ENCODE peak calls at places on chromosomes 5 and 9, in five cellular contexts. Q is A549, E is HepG2, P is upper lobe of left lung, I is GM12878. K is an unnamed sample.

GRCh38 chr9:119639287-119639955 is 270.2 kb upstream of the BRINP1 start:
- ATAC-seq in Q (no peak), E (no peak), P (no peak), I (no peak), K (no peak)

GRCh38 chr9:137167113-137167751 is 2.6 kb downstream of the LRRC26 start:
- ATAC-seq in Q (no peak), E (no peak), P (no peak), I (no peak), K (no peak)

GRCh38 chr5:178280631-178281030 is 48.0 kb upstream of the PHYKPL start:
- ATAC-seq in Q (no peak), E (peak; percentile 8), P (no peak), I (no peak), K (no peak)

GRCh38 chr5:109484597-109484996 is 74.8 kb upstream of the PJA2 start:
- ATAC-seq in Q (no peak), E (peak; percentile 44), P (no peak), I (no peak), K (no peak)

GRCh38 chr9:92097997-92098482 is 17.2 kb downstream of the SPTLC1 start:
- ATAC-seq in Q (no peak), E (no peak), P (peak; percentile 40), I (peak; percentile 85), K (peak; percentile 78)

GRCh38 chr5:143029293-143029692 is 259.1 kb downstream of the ARHGAP26 start:
- ATAC-seq in Q (no peak), E (no peak), P (no peak), I (peak; percentile 3), K (no peak)

GRCh38 chr9:35615981-35616680 is 2.1 kb downstream of the CD72 start:
- ATAC-seq in Q (no peak), E (peak; percentile 25), P (no peak), I (no peak), K (no peak)

GRCh38 chr9:96130970-96131369 is 171.0 kb downstream of the HSD17B3 start:
- ATAC-seq in Q (no peak), E (no peak), P (no peak), I (no peak), K (no peak)

GRCh38 chr5:172102913-172103629 is 85.0 kb downstream of the STK10 start:
- ATAC-seq in Q (peak; percentile 76), E (no peak), P (peak; percentile 83), I (no peak), K (peak; percentile 80)

GRCh38 chr9:22307013-22307711 is 139.5 kb upstream of the DMRTA1 start:
- ATAC-seq in Q (peak; percentile 85), E (no peak), P (peak; percentile 69), I (peak; percentile 20), K (no peak)

GRCh38 chr5:73515232-73515631 is 17.0 kb downstream of the BTF3 start:
- ATAC-seq in Q (no peak), E (no peak), P (no peak), I (no peak), K (no peak)

GRCh38 chr9:137139468-137140150 is 655 bp downstream of the GRIN1 start:
- ATAC-seq in Q (no peak), E (no peak), P (no peak), I (no peak), K (no peak)

GRCh38 chr9:87894998-87895625 is 12.4 kb downstream of the SPATA31E1 start:
- ATAC-seq in Q (no peak), E (peak; percentile 33), P (no peak), I (no peak), K (no peak)

GRCh38 chr5:122493091-122493775 is 181.2 kb downstream of the SNCAIP start:
- ATAC-seq in Q (peak; percentile 30), E (no peak), P (peak; percentile 27), I (no peak), K (no peak)

GRCh38 chr9:90822866-90823265 is 21.2 kb downstream of the SYK start:
- ATAC-seq in Q (no peak), E (no peak), P (no peak), I (no peak), K (no peak)

GRCh38 chr9:71663216-71663615 is 105.1 kb downstream of the CEMIP2 start:
- ATAC-seq in Q (no peak), E (no peak), P (no peak), I (no peak), K (no peak)

GRCh38 chr5:42579320-42579719 is 156.1 kb downstream of the GHR start:
- ATAC-seq in Q (no peak), E (no peak), P (no peak), I (no peak), K (no peak)

GRCh38 chr9:135736979-135737839 is 35.2 kb downstream of the KCNT1 start:
- ATAC-seq in Q (no peak), E (no peak), P (no peak), I (no peak), K (no peak)

GRCh38 chr9:33106827-33107621 is 30.6 kb upstream of the SMU1 start:
- ATAC-seq in Q (peak; percentile 10), E (peak; percentile 24), P (peak; percentile 77), I (peak; percentile 35), K (peak; percentile 57)

GRCh38 chr9:100426532-100427365 is at the start of gene MSANTD3:
- ATAC-seq in Q (peak; percentile 68), E (peak; percentile 86), P (peak; percentile 87), I (peak; percentile 81), K (peak; percentile 87)

GRCh38 chr5:130116431-130116830 is 212.2 kb downstream of the CHSY3 start:
- ATAC-seq in Q (no peak), E (no peak), P (no peak), I (no peak), K (no peak)

GRCh38 chr5:140150201-140150600 is 24.5 kb downstream of the IGIP start:
- ATAC-seq in Q (no peak), E (no peak), P (no peak), I (no peak), K (no peak)
- H3K4me3 ChIP-seq in Q (no peak overlapping the region), E (no peak overlapping the region), P (no peak overlapping the region), I (no peak overlapping the region), K (no peak overlapping the region)

GRCh38 chr5:150502106-150502505 is 5.8 kb upstream of the NDST1 start:
- ATAC-seq in Q (no peak), E (no peak), P (peak; percentile 38), I (no peak), K (no peak)
- H3K4me1 ChIP-seq in Q (peaks cover 82% of the 10 kb centered on the region), E (peaks cover 99% of the 10 kb centered on the region), P (peaks cover 97% of the 10 kb centered on the region), I (no peaks in the 10 kb centered on the region), K (peaks cover 6% of the 10 kb centered on the region)

DNA sequence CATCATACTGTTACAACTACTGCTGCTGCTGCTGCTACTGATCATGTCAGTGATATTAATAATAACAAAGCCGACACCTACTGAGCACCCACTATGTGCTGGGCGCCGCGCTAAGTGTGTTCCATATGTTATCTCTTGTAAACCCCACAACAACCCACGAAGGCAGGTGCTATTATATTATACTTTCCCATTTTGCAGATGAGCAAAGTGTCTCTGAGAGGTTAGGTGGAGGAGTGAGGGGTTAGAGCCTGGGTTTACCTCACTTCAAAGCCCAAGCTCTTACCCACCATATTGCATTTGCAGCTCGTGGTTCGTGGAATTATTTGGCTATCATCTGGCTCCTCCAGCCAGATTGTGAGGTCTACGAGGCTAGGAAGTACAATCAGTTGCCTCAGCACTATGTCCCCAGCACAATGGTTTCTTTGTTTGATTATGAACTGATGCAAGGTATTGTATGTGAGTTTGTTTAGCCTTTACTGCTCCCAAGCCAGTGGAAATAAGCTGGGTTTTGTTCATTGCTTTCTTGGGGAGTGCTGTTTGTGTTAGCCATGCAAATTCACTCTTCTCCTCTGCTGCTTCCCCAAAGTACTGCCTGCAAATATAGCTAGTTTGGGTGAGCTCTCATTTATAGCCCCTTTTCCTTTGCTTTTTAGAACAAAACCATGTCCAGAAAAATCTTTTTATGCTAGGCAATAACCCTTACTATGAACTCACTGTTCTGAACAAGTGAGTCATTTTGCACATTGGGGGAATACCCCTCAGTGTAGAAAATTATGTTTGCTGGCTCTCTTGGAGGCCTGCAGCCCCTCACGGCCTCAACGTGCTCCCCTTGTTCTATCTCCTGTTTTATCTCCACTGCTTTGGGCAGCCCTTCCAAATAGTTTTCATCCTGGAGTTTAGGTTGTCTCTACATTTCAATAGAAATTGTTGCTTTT is 47.9 kb downstream of the ALG2 start:
- ATAC-seq in Q (no peak), E (peak; percentile 76), P (no peak), I (peak; percentile 81), K (no peak)
- TF ChIP-seq EP300 in Q (no peak), E (no peak), P (no peak), I (no peak), K (no peak)

DNA sequence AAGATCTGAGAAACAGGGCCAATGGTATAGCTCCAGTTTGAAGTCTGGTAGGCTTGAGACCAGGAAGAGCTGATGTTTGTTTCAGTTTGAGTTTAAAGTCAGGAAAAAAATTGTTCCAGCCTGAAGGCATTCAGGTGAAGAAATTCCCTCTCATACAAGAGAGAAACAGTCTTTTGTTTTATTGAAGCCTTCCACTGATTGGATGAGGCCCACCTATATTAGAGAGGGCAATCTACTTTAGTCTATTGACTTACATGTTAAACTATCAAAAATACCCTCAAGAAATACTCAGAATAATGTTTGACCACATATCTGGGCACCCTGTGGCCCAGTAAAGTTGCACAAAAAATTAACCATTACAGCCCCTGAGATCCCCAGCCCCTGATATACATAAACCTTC is 5.2 kb upstream of the DEPDC1B start:
- ATAC-seq in Q (no peak), E (no peak), P (no peak), I (no peak), K (no peak)
- H3K4me3 ChIP-seq in Q (no peak overlapping the region), E (no peak overlapping the region), P (no peak overlapping the region), I (no peak overlapping the region), K (no peak overlapping the region)

K was measured in gastroesophageal sphincter.